ENCODE peak calls at places on chromosomes 4 and X, in four cellular contexts. One of them, this sample, is unnamed.

GRCh38 chr4:108681321-108681809 is 31.0 kb downstream of the OSTC start:
- DNase-seq in stimulated activated CD8-positive, alpha-beta memory T cell treated with anti-CD3 and anti-CD28 coated beads, Interleukin-15, amount 100 ng/mL, for 24 hours: no peak
- DNase-seq in HTR-8/SVneo: no peak
- DNase-seq in WTC11: no peak
- DNase-seq in this sample: no peak

GRCh38 chr4:24104173-24104572 is 214.3 kb upstream of the PPARGC1A start:
- DNase-seq in stimulated activated CD8-positive, alpha-beta memory T cell treated with anti-CD3 and anti-CD28 coated beads, Interleukin-15, amount 100 ng/mL, for 24 hours: no peak
- DNase-seq in HTR-8/SVneo: no peak
- DNase-seq in WTC11: no peak
- DNase-seq in this sample: no peak

GRCh38 chr4:59374416-59374815 is 1825.7 kb upstream of the ADGRL3 start:
- DNase-seq in stimulated activated CD8-positive, alpha-beta memory T cell treated with anti-CD3 and anti-CD28 coated beads, Interleukin-15, amount 100 ng/mL, for 24 hours: no peak
- DNase-seq in HTR-8/SVneo: no peak
- DNase-seq in WTC11: peak; percentile 18
- DNase-seq in this sample: no peak

GRCh38 chrX:134676440-134676839 is 18.2 kb upstream of the PLAC1 start:
- DNase-seq in stimulated activated CD8-positive, alpha-beta memory T cell treated with anti-CD3 and anti-CD28 coated beads, Interleukin-15, amount 100 ng/mL, for 24 hours: no peak
- DNase-seq in HTR-8/SVneo: no peak
- DNase-seq in WTC11: no peak
- DNase-seq in this sample: no peak

GRCh38 chr4:172982151-172982590 is 186.4 kb upstream of the GALNT7 start:
- DNase-seq in stimulated activated CD8-positive, alpha-beta memory T cell treated with anti-CD3 and anti-CD28 coated beads, Interleukin-15, amount 100 ng/mL, for 24 hours: no peak
- DNase-seq in HTR-8/SVneo: peak; percentile 53
- DNase-seq in WTC11: no peak
- DNase-seq in this sample: no peak

GRCh38 chr4:72326692-72327632 is 242.1 kb downstream of the ADAMTS3 start:
- DNase-seq in stimulated activated CD8-positive, alpha-beta memory T cell treated with anti-CD3 and anti-CD28 coated beads, Interleukin-15, amount 100 ng/mL, for 24 hours: no peak
- DNase-seq in HTR-8/SVneo: peak; percentile 10
- DNase-seq in WTC11: no peak
- DNase-seq in this sample: peak; percentile 64

GRCh38 chrX:54479471-54480122 is 16.4 kb downstream of the FGD1 start:
- DNase-seq in stimulated activated CD8-positive, alpha-beta memory T cell treated with anti-CD3 and anti-CD28 coated beads, Interleukin-15, amount 100 ng/mL, for 24 hours: no peak
- DNase-seq in HTR-8/SVneo: no peak
- DNase-seq in WTC11: peak; percentile 63
- DNase-seq in this sample: no peak

GRCh38 chr4:25029479-25030282 is 1.1 kb downstream of the LGI2 start:
- DNase-seq in stimulated activated CD8-positive, alpha-beta memory T cell treated with anti-CD3 and anti-CD28 coated beads, Interleukin-15, amount 100 ng/mL, for 24 hours: no peak
- DNase-seq in HTR-8/SVneo: no peak
- DNase-seq in WTC11: no peak
- DNase-seq in this sample: no peak